ENCODE peak calls at places on chromosomes 12 and 14, in six cellular contexts. One of them, this sample, is unnamed.

GRCh38 chr12:86249856-86250255 is 6.3 kb downstream of the MGAT4C start:
- DNase-seq in H9: no peak
- DNase-seq in DND-41: no peak
- DNase-seq in tibial nerve: no peak
- DNase-seq in uterus: no peak
- DNase-seq in body of pancreas: no peak
- DNase-seq in this sample: no peak

GRCh38 chr14:102020058-102020971 is 55.9 kb downstream of the DYNC1H1 start:
- DNase-seq in tibial nerve: no peak
- DNase-seq in DND-41: peak
- DNase-seq in H9: no peak
- DNase-seq in uterus: no peak
- DNase-seq in body of pancreas: no peak
- DNase-seq in this sample: no peak

GRCh38 chr12:17588968-17589367 is 501.0 kb downstream of the RERGL start:
- DNase-seq in H9: peak
- DNase-seq in DND-41: no peak
- DNase-seq in body of pancreas: peak
- DNase-seq in uterus: no peak
- DNase-seq in tibial nerve: no peak
- DNase-seq in this sample: no peak

GRCh38 chr12:32063796-32064195 is 42.9 kb upstream of the BICD1 start:
- DNase-seq in uterus: no peak
- DNase-seq in body of pancreas: no peak
- DNase-seq in tibial nerve: no peak
- DNase-seq in DND-41: no peak
- DNase-seq in H9: no peak
- DNase-seq in this sample: no peak

GRCh38 chr14:96888158-96888557 is 91.0 kb downstream of the VRK1 start:
- DNase-seq in DND-41: no peak
- DNase-seq in body of pancreas: no peak
- DNase-seq in uterus: no peak
- DNase-seq in H9: no peak
- DNase-seq in tibial nerve: no peak
- DNase-seq in this sample: no peak

GRCh38 chr12:66247741-66248140 is 54.6 kb upstream of the HELB start:
- DNase-seq in body of pancreas: no peak
- DNase-seq in H9: no peak
- DNase-seq in DND-41: no peak
- DNase-seq in uterus: no peak
- DNase-seq in tibial nerve: no peak
- DNase-seq in this sample: no peak

GRCh38 chr14:56219666-56220413 is 101.6 kb downstream of the PELI2 start:
- DNase-seq in DND-41: no peak
- DNase-seq in body of pancreas: peak
- DNase-seq in tibial nerve: no peak
- DNase-seq in uterus: no peak
- DNase-seq in H9: no peak
- DNase-seq in this sample: no peak

GRCh38 chr12:57124259-57124877 is 3.9 kb upstream of the LRP1 start:
- DNase-seq in H9: peak
- DNase-seq in body of pancreas: peak
- DNase-seq in uterus: peak
- DNase-seq in tibial nerve: peak
- DNase-seq in DND-41: peak
- DNase-seq in this sample: peak

GRCh38 chr12:114664661-114665320 is 19.2 kb downstream of the TBX3 start:
- DNase-seq in H9: peak
- DNase-seq in DND-41: no peak
- DNase-seq in tibial nerve: no peak
- DNase-seq in body of pancreas: no peak
- DNase-seq in uterus: no peak
- DNase-seq in this sample: no peak

GRCh38 chr14:91793704-91794103 is 61.8 kb upstream of the CATSPERB start:
- DNase-seq in tibial nerve: no peak
- DNase-seq in body of pancreas: no peak
- DNase-seq in DND-41: no peak
- DNase-seq in H9: no peak
- DNase-seq in uterus: no peak
- DNase-seq in this sample: no peak

GRCh38 chr14:24307575-24308341 is at the start of gene CIDEB:
- DNase-seq in H9: peak
- DNase-seq in DND-41: peak
- DNase-seq in tibial nerve: peak
- DNase-seq in body of pancreas: peak
- DNase-seq in uterus: peak
- DNase-seq in this sample: no peak

GRCh38 chr14:67426983-67427601 is 15.1 kb upstream of the PLEK2 start:
- DNase-seq in tibial nerve: peak
- DNase-seq in body of pancreas: peak
- DNase-seq in uterus: peak
- DNase-seq in H9: peak
- DNase-seq in DND-41: peak
- DNase-seq in this sample: peak

GRCh38 chr12:12810507-12811143 is 2.5 kb upstream of the DDX47 start:
- DNase-seq in H9: no peak
- DNase-seq in DND-41: no peak
- DNase-seq in tibial nerve: no peak
- DNase-seq in body of pancreas: no peak
- DNase-seq in uterus: no peak
- DNase-seq in this sample: no peak

GRCh38 chr12:59723520-59723919 is 127.7 kb downstream of the SLC16A7 start:
- DNase-seq in tibial nerve: no peak
- DNase-seq in DND-41: no peak
- DNase-seq in H9: no peak
- DNase-seq in uterus: no peak
- DNase-seq in body of pancreas: no peak
- DNase-seq in this sample: no peak

GRCh38 chr12:85740190-85740589 is 96.0 kb downstream of the RASSF9 start:
- DNase-seq in uterus: no peak
- DNase-seq in H9: no peak
- DNase-seq in DND-41: no peak
- DNase-seq in tibial nerve: no peak
- DNase-seq in body of pancreas: no peak
- DNase-seq in this sample: no peak

GRCh38 chr14:36281309-36281708 is 39.1 kb downstream of the MBIP start:
- DNase-seq in body of pancreas: no peak
- DNase-seq in uterus: no peak
- DNase-seq in DND-41: no peak
- DNase-seq in H9: peak
- DNase-seq in tibial nerve: no peak
- DNase-seq in this sample: no peak

GRCh38 chr12:59780605-59781135 is 184.8 kb downstream of the SLC16A7 start:
- DNase-seq in H9: no peak
- DNase-seq in body of pancreas: peak
- DNase-seq in uterus: no peak
- DNase-seq in DND-41: no peak
- DNase-seq in tibial nerve: no peak
- DNase-seq in this sample: no peak

GRCh38 chr12:104596876-104597833 is 140.4 kb downstream of the CHST11 start:
- DNase-seq in DND-41: no peak
- DNase-seq in H9: no peak
- DNase-seq in uterus: no peak
- DNase-seq in body of pancreas: no peak
- DNase-seq in tibial nerve: no peak
- DNase-seq in this sample: no peak

GRCh38 chr12:80195143-80195726 is 95.9 kb downstream of the OTOGL start:
- DNase-seq in tibial nerve: no peak
- DNase-seq in DND-41: no peak
- DNase-seq in body of pancreas: no peak
- DNase-seq in H9: peak
- DNase-seq in uterus: no peak
- DNase-seq in this sample: no peak

GRCh38 chr12:68792952-68793351 is 15.0 kb upstream of the MDM2 start:
- DNase-seq in DND-41: no peak
- DNase-seq in tibial nerve: no peak
- DNase-seq in H9: peak
- DNase-seq in uterus: no peak
- DNase-seq in body of pancreas: no peak
- DNase-seq in this sample: no peak

GRCh38 chr14:102817942-102818940 is 41.0 kb downstream of the TRAF3 start:
- DNase-seq in tibial nerve: no peak
- DNase-seq in DND-41: no peak
- DNase-seq in body of pancreas: no peak
- DNase-seq in uterus: no peak
- DNase-seq in H9: no peak
- DNase-seq in this sample: no peak

GRCh38 chr12:22034709-22035506 is 11.1 kb upstream of the CMAS start:
- DNase-seq in DND-41: no peak
- DNase-seq in H9: no peak
- DNase-seq in body of pancreas: no peak
- DNase-seq in tibial nerve: no peak
- DNase-seq in uterus: no peak
- DNase-seq in this sample: no peak
- H3K27ac ChIP-seq in DND-41: no peak
- H3K27ac ChIP-seq in H9: no peak
- H3K27ac ChIP-seq in body of pancreas: peak
- H3K27ac ChIP-seq in tibial nerve: peak
- H3K27ac ChIP-seq in uterus: peak
- H3K27ac ChIP-seq in this sample: no peak

GRCh38 chr14:35220027-35220676 is 72.0 kb upstream of the PSMA6 start:
- DNase-seq in uterus: no peak
- DNase-seq in tibial nerve: no peak
- DNase-seq in DND-41: no peak
- DNase-seq in body of pancreas: no peak
- DNase-seq in H9: no peak
- DNase-seq in this sample: no peak

GRCh38 chr14:35222324-35222723 is 69.9 kb upstream of the PSMA6 start:
- DNase-seq in uterus: no peak
- DNase-seq in tibial nerve: no peak
- DNase-seq in H9: no peak
- DNase-seq in DND-41: no peak
- DNase-seq in body of pancreas: no peak
- DNase-seq in this sample: no peak

GRCh38 chr14:35220920-35221319 is 71.3 kb upstream of the PSMA6 start:
- DNase-seq in H9: no peak
- DNase-seq in body of pancreas: no peak
- DNase-seq in tibial nerve: no peak
- DNase-seq in DND-41: no peak
- DNase-seq in uterus: no peak
- DNase-seq in this sample: no peak

GRCh38 chr14:35221462-35221861 is 70.7 kb upstream of the PSMA6 start:
- DNase-seq in H9: no peak
- DNase-seq in body of pancreas: no peak
- DNase-seq in uterus: no peak
- DNase-seq in DND-41: no peak
- DNase-seq in tibial nerve: no peak
- DNase-seq in this sample: no peak

DNA sequence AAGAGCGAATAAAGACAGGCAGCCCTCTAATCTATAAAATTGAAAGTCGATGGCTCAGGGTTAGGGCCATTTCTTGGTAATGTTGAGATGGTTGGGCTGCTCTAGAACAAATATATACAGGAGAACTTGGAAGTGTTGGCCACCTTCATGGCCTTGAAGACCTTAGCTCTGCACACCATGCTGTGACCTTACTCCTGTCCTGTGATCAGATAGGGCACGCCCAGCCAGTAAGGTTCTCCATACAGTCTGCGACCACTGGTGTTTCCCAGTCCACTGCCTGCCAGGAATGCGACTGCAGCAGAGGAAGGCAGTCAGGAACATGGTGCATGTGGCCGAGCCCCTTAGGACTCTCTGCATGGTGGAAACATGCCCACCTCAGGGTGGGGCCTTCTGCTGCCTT is 73.2 kb upstream of the PSMA6 start:
- DNase-seq in body of pancreas: no peak
- DNase-seq in DND-41: no peak
- DNase-seq in tibial nerve: no peak
- DNase-seq in uterus: no peak
- DNase-seq in H9: no peak
- DNase-seq in this sample: no peak
- TF ChIP-seq CTCF in body of pancreas: no peak
- TF ChIP-seq CTCF in DND-41: no peak
- TF ChIP-seq CTCF in tibial nerve: no peak
- TF ChIP-seq CTCF in uterus: no peak
- TF ChIP-seq CTCF in H9: no peak
- TF ChIP-seq CTCF in this sample: no peak

GRCh38 chr14:99643343-99643742 is 1.6 kb upstream of the HHIPL1 start:
- DNase-seq in H9: no peak
- DNase-seq in DND-41: no peak
- DNase-seq in tibial nerve: no peak
- DNase-seq in body of pancreas: no peak
- DNase-seq in uterus: no peak
- DNase-seq in this sample: no peak
- H3K27ac ChIP-seq in H9: no peak
- H3K27ac ChIP-seq in DND-41: no peak
- H3K27ac ChIP-seq in tibial nerve: no peak
- H3K27ac ChIP-seq in body of pancreas: no peak
- H3K27ac ChIP-seq in uterus: no peak
- H3K27ac ChIP-seq in this sample: no peak

GRCh38 chr14:64765740-64766302 is 61.6 kb downstream of the PLEKHG3 start:
- DNase-seq in tibial nerve: no peak
- DNase-seq in uterus: no peak
- DNase-seq in body of pancreas: no peak
- DNase-seq in DND-41: no peak
- DNase-seq in H9: no peak
- DNase-seq in this sample: no peak

GRCh38 chr14:64768401-64769095 is 64.3 kb downstream of the PLEKHG3 start:
- DNase-seq in DND-41: no peak
- DNase-seq in tibial nerve: no peak
- DNase-seq in body of pancreas: no peak
- DNase-seq in H9: no peak
- DNase-seq in uterus: no peak
- DNase-seq in this sample: no peak

GRCh38 chr14:64764641-64765520 is 60.7 kb downstream of the PLEKHG3 start:
- DNase-seq in uterus: peak
- DNase-seq in DND-41: peak
- DNase-seq in body of pancreas: peak
- DNase-seq in tibial nerve: peak
- DNase-seq in H9: peak
- DNase-seq in this sample: peak

GRCh38 chr14:64767215-64767964 is 63.2 kb downstream of the PLEKHG3 start:
- DNase-seq in body of pancreas: no peak
- DNase-seq in tibial nerve: no peak
- DNase-seq in DND-41: no peak
- DNase-seq in H9: no peak
- DNase-seq in uterus: no peak
- DNase-seq in this sample: no peak

DNA sequence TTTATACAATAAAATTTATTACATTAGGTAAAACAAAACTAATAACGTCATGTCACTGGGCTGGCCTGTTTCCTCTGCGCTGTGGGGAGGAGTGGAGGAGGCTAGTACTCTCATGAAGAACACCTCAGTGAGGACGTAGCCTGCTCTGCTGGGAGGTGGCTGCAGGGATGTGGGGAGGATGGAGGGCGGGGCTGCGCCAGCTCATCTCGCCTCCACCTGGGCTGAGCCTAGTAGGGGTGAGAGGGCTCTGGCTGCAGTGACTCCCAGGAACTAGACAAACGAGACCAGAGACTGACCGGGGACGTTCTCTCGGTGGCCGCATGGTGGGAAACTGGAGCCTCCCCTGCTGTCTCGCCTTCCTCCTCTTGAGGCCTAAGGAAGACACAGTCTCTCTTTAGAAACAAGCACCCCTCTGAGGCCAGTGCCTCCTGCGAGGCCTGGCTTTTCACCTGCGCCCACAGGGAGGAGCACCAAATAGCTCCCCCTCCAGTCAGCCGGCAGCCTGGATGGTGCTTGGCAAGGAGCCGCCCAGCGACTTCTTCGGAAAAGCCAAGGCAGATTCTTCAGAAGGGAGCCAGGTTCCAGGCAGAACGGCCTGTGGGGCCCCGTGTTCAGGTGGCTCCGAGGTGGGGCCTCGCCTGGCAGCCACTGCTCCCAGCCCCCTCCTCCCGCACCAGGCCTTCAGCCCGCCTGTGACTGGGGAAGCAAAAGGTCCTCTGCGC is 62.4 kb downstream of the PLEKHG3 start:
- DNase-seq in uterus: no peak
- DNase-seq in tibial nerve: no peak
- DNase-seq in DND-41: no peak
- DNase-seq in body of pancreas: no peak
- DNase-seq in H9: peak
- DNase-seq in this sample: no peak
- TF ChIP-seq CTCF in uterus: no peak
- TF ChIP-seq CTCF in tibial nerve: no peak
- TF ChIP-seq CTCF in DND-41: no peak
- TF ChIP-seq CTCF in body of pancreas: no peak
- TF ChIP-seq CTCF in H9: peak
- TF ChIP-seq CTCF in this sample: no peak

This sample was measured in psoas muscle.